ENCODE peak calls at places on chromosomes 7 and 10, in seven cellular contexts. N is A549, V is K562, F is HepG2, G is HCT116, X is GM12878, M is H1. W is an unnamed sample.

GRCh38 chr10:124369986-124370385 is 48.7 kb downstream of the OAT start:
- DNase-seq in N (no peak), V (no peak), F (no peak), G (no peak), X (no peak), M (no peak), W (no peak)

GRCh38 chr7:110669410-110669809 is 421.5 kb upstream of the LRRN3 start:
- DNase-seq in N (no peak), V (no peak), F (no peak), G (no peak), X (no peak), M (no peak), W (peak)

GRCh38 chr10:90378524-90379076 is 479.2 kb downstream of the HTR7 start:
- DNase-seq in N (no peak), V (no peak), F (no peak), G (no peak), X (no peak), M (no peak), W (peak)

GRCh38 chr10:77428776-77429395 is 208.7 kb downstream of the KCNMA1 start:
- DNase-seq in N (peak), V (peak), F (peak), G (peak), X (no peak), M (no peak), W (peak)

GRCh38 chr10:124364674-124365073 is 54.0 kb downstream of the OAT start:
- DNase-seq in N (no peak), V (no peak), F (no peak), G (no peak), X (no peak), M (no peak), W (no peak)

GRCh38 chr7:13874783-13875182 is 114.7 kb downstream of the ETV1 start:
- DNase-seq in N (no peak), V (no peak), F (no peak), G (no peak), X (no peak), M (no peak), W (peak)

GRCh38 chr7:129779602-129780256 is 168.2 kb downstream of the NRF1 start:
- DNase-seq in N (peak), V (peak), F (peak), G (peak), X (no peak), M (no peak), W (no peak)

GRCh38 chr10:17650416-17650815 is 6.5 kb downstream of the STAM start:
- DNase-seq in N (no peak), V (no peak), F (no peak), G (no peak), X (no peak), M (no peak), W (no peak)

GRCh38 chr10:83012866-83013265 is 1126.4 kb upstream of the GHITM start:
- DNase-seq in N (no peak), V (no peak), F (no peak), G (no peak), X (no peak), M (no peak), W (no peak)

GRCh38 chr7:124688991-124689390 is 76.6 kb downstream of the GPR37 start:
- DNase-seq in N (no peak), V (no peak), F (no peak), G (no peak), X (no peak), M (no peak), W (peak)

GRCh38 chr7:115748123-115748738 is 282.3 kb downstream of the TFEC start:
- DNase-seq in N (no peak), V (no peak), F (peak), G (peak), X (no peak), M (no peak), W (peak)

GRCh38 chr7:55545496-55545895 is 26.8 kb downstream of the VOPP1 start:
- DNase-seq in N (no peak), V (no peak), F (no peak), G (no peak), X (no peak), M (no peak), W (peak)

GRCh38 chr10:93071674-93072224 is 1.9 kb upstream of the CYP26A1 start:
- DNase-seq in N (no peak), V (peak), F (peak), G (no peak), X (no peak), M (no peak), W (no peak)

GRCh38 chr7:132770055-132770454 is 193.8 kb upstream of the PLXNA4 start:
- DNase-seq in N (no peak), V (no peak), F (no peak), G (no peak), X (no peak), M (no peak), W (no peak)

GRCh38 chr7:128210590-128211570 is 30.2 kb upstream of the LEP start:
- DNase-seq in N (no peak), V (no peak), F (no peak), G (no peak), X (no peak), M (no peak), W (no peak)

GRCh38 chr7:193538-194256 is 1.3 kb downstream of the FAM20C start:
- DNase-seq in N (peak), V (no peak), F (no peak), G (no peak), X (no peak), M (no peak), W (no peak)

GRCh38 chr7:130733866-130734524 is at the start of gene KLF14:
- DNase-seq in N (no peak), V (peak), F (no peak), G (peak), X (no peak), M (no peak), W (no peak)

GRCh38 chr10:43125881-43126731 is 12.1 kb upstream of the CSGALNACT2 start:
- DNase-seq in N (no peak), V (no peak), F (no peak), G (no peak), X (no peak), M (no peak), W (no peak)

GRCh38 chr7:48139461-48139860 is 31.8 kb upstream of the ABCA13 start:
- DNase-seq in N (peak), V (peak), F (peak), G (peak), X (no peak), M (no peak), W (peak)

GRCh38 chr10:96345250-96345649 is 13.6 kb downstream of the OPALIN start:
- DNase-seq in N (no peak), V (no peak), F (no peak), G (no peak), X (no peak), M (no peak), W (no peak)

GRCh38 chr10:124882313-124882712 is 59.6 kb upstream of the ZRANB1 start:
- DNase-seq in N (no peak), V (no peak), F (no peak), G (no peak), X (no peak), M (no peak), W (no peak)

GRCh38 chr10:10677479-10677878 is 340.2 kb upstream of the CELF2 start:
- DNase-seq in N (no peak), V (peak), F (no peak), G (no peak), X (peak), M (peak), W (peak)

GRCh38 chr7:41047789-41048191 is 655.1 kb downstream of the INHBA start:
- DNase-seq in N (no peak), V (no peak), F (no peak), G (no peak), X (no peak), M (no peak), W (peak)

GRCh38 chr7:155459133-155459866 is 1.4 kb downstream of the EN2 start:
- DNase-seq in N (no peak), V (no peak), F (no peak), G (no peak), X (no peak), M (no peak), W (no peak)

GRCh38 chr10:117684673-117685211 is 142.2 kb downstream of the EMX2 start:
- DNase-seq in N (no peak), V (peak), F (no peak), G (no peak), X (no peak), M (no peak), W (no peak)

GRCh38 chr7:7772385-7772784 is 54.0 kb upstream of the RPA3 start:
- DNase-seq in N (no peak), V (no peak), F (no peak), G (no peak), X (no peak), M (no peak), W (peak)

GRCh38 chr10:99812177-99812576 is 29.7 kb downstream of the ABCC2 start:
- DNase-seq in N (no peak), V (no peak), F (no peak), G (no peak), X (no peak), M (no peak), W (no peak)

GRCh38 chr7:3011211-3011852 is 32.3 kb downstream of the CARD11 start:
- DNase-seq in N (no peak), V (no peak), F (no peak), G (no peak), X (no peak), M (no peak), W (no peak)

GRCh38 chr7:44976746-44977196 is 2.0 kb downstream of the MYO1G start:
- DNase-seq in N (no peak), V (no peak), F (no peak), G (no peak), X (no peak), M (no peak), W (no peak)

GRCh38 chr10:24118246-24118645 is 90.7 kb upstream of the KIAA1217 start:
- DNase-seq in N (no peak), V (no peak), F (no peak), G (no peak), X (no peak), M (no peak), W (no peak)

GRCh38 chr7:17206354-17206905 is 92.0 kb upstream of the AHR start:
- DNase-seq in N (peak), V (peak), F (peak), G (no peak), X (no peak), M (no peak), W (no peak)

GRCh38 chr10:24331457-24331856 is 122.5 kb downstream of the KIAA1217 start:
- DNase-seq in N (no peak), V (no peak), F (no peak), G (no peak), X (no peak), M (no peak), W (peak)

GRCh38 chr7:142301299-142301698 is 43.4 kb upstream of the PRSS58 start:
- DNase-seq in N (no peak), V (no peak), F (no peak), G (no peak), X (no peak), M (no peak), W (no peak)

GRCh38 chr7:142300689-142301088 is 42.8 kb upstream of the PRSS58 start:
- DNase-seq in N (no peak), V (peak), F (no peak), G (peak), X (no peak), M (peak), W (no peak)

GRCh38 chr7:142301923-142302550 is 44.2 kb upstream of the PRSS58 start:
- DNase-seq in N (no peak), V (peak), F (no peak), G (peak), X (no peak), M (no peak), W (no peak)

GRCh38 chr7:142307246-142307900 is 49.5 kb upstream of the PRSS58 start:
- DNase-seq in N (no peak), V (no peak), F (no peak), G (no peak), X (no peak), M (no peak), W (no peak)

DNA sequence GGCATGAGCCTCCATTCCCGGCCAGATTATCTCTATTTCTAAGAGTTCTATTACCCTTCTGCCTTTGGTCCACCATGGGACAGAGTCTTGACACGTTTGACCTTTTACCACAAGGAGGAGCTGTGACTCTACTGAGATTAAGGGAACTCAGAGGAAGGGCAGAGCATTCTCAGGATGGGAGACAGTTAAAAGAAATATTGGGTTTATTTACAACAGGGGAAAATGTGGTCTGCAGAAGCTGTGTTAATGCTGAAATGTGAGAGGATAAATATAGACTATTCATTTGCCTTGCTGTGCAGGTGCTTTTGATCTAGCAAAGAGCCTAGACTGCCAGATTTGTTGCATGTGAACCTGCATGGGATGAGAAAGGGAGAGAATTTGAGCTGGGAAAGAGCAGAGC is 45.8 kb upstream of the PRSS58 start:
- DNase-seq in N (no peak), V (peak), F (no peak), G (peak), X (no peak), M (no peak), W (no peak)
- TF ChIP-seq CEBPB in N (no peak), V (no peak), F (no peak), G (no peak), X (no peak), M (no peak), W (no peak)

GRCh38 chr10:131213651-131214505 is 97.6 kb downstream of the TCERG1L start:
- DNase-seq in N (no peak), V (no peak), F (no peak), G (no peak), X (no peak), M (no peak), W (no peak)

GRCh38 chr10:131211556-131211955 is 100.0 kb downstream of the TCERG1L start:
- DNase-seq in N (no peak), V (no peak), F (no peak), G (no peak), X (no peak), M (no peak), W (no peak)

GRCh38 chr10:131211146-131211545 is 100.4 kb downstream of the TCERG1L start:
- DNase-seq in N (no peak), V (no peak), F (no peak), G (no peak), X (no peak), M (no peak), W (no peak)

GRCh38 chr10:131211965-131212619 is 99.4 kb downstream of the TCERG1L start:
- DNase-seq in N (no peak), V (no peak), F (no peak), G (no peak), X (no peak), M (no peak), W (no peak)

GRCh38 chr10:131212763-131213325 is 98.7 kb downstream of the TCERG1L start:
- DNase-seq in N (no peak), V (no peak), F (no peak), G (no peak), X (no peak), M (no peak), W (no peak)
- TF ChIP-seq CEBPB in N (no peak), V (no peak), F (no peak), G (no peak), X (no peak), M (no peak), W (no peak)

DNA sequence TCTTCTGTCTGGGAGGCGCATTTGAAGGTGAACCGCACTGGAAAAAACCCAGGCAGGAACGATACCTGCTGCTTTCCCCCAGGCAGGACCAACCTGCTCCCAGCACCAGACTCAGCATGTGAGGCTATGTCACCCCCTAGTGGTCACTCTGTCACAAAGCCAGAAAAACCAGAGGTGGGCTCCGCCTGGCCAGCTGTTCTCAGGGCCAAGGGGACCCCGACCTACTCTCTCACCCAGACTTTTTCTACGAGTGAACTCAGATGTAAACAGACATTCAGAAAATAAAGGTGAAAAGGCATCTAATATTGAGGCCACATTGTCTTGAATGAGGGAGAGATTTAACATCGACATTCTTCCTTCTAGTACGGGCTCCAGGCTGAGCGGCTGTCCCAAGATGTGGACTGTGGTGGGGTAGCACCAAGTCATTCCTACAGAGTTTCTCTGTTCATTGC is 117.3 kb downstream of the PRKAG2 start:
- DNase-seq in N (peak), V (peak), F (peak), G (peak), X (no peak), M (peak), W (peak)
- TF ChIP-seq CEBPB in N (no peak), V (no peak), F (no peak), G (no peak), X (no peak), M (no peak), W (no peak)

DNA sequence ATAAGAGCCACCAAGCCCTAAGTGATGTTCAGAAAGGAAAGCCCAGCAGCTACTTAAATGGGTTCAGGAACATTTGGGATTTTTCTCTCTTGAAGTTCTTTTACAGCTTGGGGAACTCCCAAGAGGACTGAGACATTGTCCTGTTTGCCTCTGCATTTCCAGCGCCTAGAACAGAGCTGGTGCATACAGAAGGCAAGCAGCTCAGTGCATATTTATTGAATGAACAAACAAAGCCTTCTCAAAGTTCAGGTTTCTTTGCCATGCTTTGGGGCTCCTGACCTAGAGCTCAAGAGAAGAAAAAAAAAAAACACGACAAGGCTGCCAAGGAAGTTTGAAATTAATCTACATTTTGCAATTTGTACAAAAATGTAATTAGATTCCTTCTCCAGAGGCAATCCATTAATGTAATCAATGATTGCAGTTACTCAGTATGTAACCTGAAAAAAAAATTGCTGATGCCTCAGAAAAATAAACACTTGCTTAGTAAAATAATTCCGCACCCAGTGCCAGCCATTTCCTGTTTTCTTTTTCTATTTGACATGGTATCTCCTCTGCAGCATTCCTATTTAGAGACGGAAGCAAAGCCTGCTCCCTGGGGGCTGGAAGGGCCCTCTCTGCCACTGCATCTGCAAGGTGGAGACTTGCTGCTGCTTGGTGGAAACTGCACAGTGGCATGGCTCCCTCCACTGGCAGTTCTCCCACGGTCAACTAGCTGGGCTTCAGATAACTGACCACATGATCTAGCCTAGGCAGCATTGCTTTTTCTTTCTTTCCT is 157.3 kb downstream of the TMEM178B start:
- DNase-seq in N (peak), V (peak), F (peak), G (peak), X (no peak), M (peak), W (peak)
- TF ChIP-seq CEBPB in N (no peak), V (no peak), F (no peak), G (no peak), X (no peak), M (no peak), W (no peak)

GRCh38 chr10:79378647-79379511 is 31.6 kb downstream of the PPIF start:
- DNase-seq in N (no peak), V (no peak), F (no peak), G (no peak), X (no peak), M (no peak), W (no peak)
- TF ChIP-seq CEBPB in N (no peak), V (no peak), F (no peak), G (no peak), X (no peak), M (no peak), W (no peak)

GRCh38 chr7:105911961-105912575 is 35.7 kb upstream of the ATXN7L1 start:
- DNase-seq in N (no peak), V (no peak), F (no peak), G (no peak), X (no peak), M (no peak), W (peak)
- TF ChIP-seq CEBPB in N (no peak), V (no peak), F (no peak), G (no peak), X (no peak), M (no peak), W (no peak)

GRCh38 chr10:30602747-30603146 is 26.8 kb downstream of the LYZL2 start:
- DNase-seq in N (no peak), V (no peak), F (no peak), G (no peak), X (no peak), M (no peak), W (no peak)

GRCh38 chr10:30594077-30594476 is 35.5 kb downstream of the LYZL2 start:
- DNase-seq in N (no peak), V (peak), F (no peak), G (no peak), X (no peak), M (no peak), W (no peak)

GRCh38 chr10:30603589-30603988 is 26.0 kb downstream of the LYZL2 start:
- DNase-seq in N (no peak), V (no peak), F (peak), G (no peak), X (no peak), M (no peak), W (no peak)

GRCh38 chr10:30596037-30596436 is 33.5 kb downstream of the LYZL2 start:
- DNase-seq in N (no peak), V (no peak), F (peak), G (no peak), X (no peak), M (no peak), W (no peak)

DNA sequence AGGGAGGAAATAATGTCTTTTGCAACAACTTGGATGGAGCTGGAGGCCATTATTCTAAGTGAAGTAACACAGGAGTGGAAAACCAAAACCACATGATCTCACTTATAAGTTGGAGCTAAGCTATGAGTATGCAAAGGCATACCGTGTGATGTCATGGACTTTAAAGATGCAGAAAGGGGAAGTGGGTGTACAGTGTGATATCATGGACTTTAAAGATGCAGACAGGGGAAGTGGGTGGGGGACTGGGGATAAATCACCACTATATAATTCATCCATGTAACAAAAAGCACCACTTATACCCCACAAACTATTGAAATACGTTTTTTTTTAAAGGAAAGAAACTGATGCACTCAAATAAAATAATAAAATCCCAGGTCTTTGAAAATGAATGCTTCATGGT is 29.5 kb downstream of the LYZL2 start:
- DNase-seq in N (no peak), V (peak), F (no peak), G (no peak), X (no peak), M (no peak), W (peak)
- TF ChIP-seq CEBPB in N (no peak), V (peak), F (no peak), G (no peak), X (no peak), M (no peak), W (no peak)

GRCh38 chr10:70812814-70813213 is 2.9 kb upstream of the SGPL1 start:
- DNase-seq in N (no peak), V (no peak), F (no peak), G (no peak), X (no peak), M (no peak), W (no peak)

GRCh38 chr10:70816220-70816894 is 609 bp downstream of the SGPL1 start:
- DNase-seq in N (peak), V (peak), F (peak), G (peak), X (no peak), M (no peak), W (peak)

GRCh38 chr10:70815504-70816219 is at the start of gene SGPL1:
- DNase-seq in N (peak), V (peak), F (peak), G (peak), X (peak), M (peak), W (peak)

GRCh38 chr10:70811881-70812280 is 3.9 kb upstream of the SGPL1 start:
- DNase-seq in N (no peak), V (no peak), F (no peak), G (no peak), X (no peak), M (no peak), W (no peak)

GRCh38 chr10:70814126-70814525 is 1.6 kb upstream of the SGPL1 start:
- DNase-seq in N (no peak), V (peak), F (no peak), G (no peak), X (no peak), M (no peak), W (no peak)
- TF ChIP-seq CEBPB in N (no peak), V (no peak), F (no peak), G (no peak), X (no peak), M (no peak), W (no peak)

W was measured in IMR-90.